ENCODE peak calls at places on chromosomes 16 and 17, in eight cellular contexts. J, E, M, X, C, I, L and R are unnamed samples.

GRCh38 chr16:68350951-68351350 is 40.1 kb downstream of the PRMT7 start:
- DNase-seq in I (no peak), L (no peak), C (no peak), X (no peak), E (no peak), J (no peak), M (no peak), R (no peak)

GRCh38 chr16:67736858-67737257 is 17.7 kb upstream of the GFOD2 start:
- DNase-seq in J (no peak), C (no peak), L (no peak), E (no peak), M (no peak), X (no peak), I (no peak), R (no peak)

GRCh38 chr17:5580974-5581373 is 3.3 kb downstream of the NLRP1 start:
- DNase-seq in J (no peak), X (no peak), M (no peak), L (no peak), E (no peak), I (no peak), C (no peak), R (no peak)

GRCh38 chr17:8481089-8481488 is 45.4 kb downstream of the NDEL1 start:
- DNase-seq in C (no peak), J (no peak), I (no peak), L (no peak), X (no peak), E (no peak), M (no peak), R (no peak)

GRCh38 chr16:19008245-19008644 is 24.5 kb downstream of the TMC7 start:
- DNase-seq in I (no peak), J (peak; percentile 67), X (no peak), L (peak; percentile 70), E (no peak), M (no peak), C (no peak), R (no peak)

GRCh38 chr16:79826732-79827514 is 226.4 kb upstream of the MAF start:
- DNase-seq in C (no peak), I (no peak), M (no peak), L (peak; percentile 5), J (peak; percentile 94), E (no peak), X (no peak), R (no peak)

GRCh38 chr17:35588196-35588920 is 1.2 kb downstream of the AP2B1 start:
- DNase-seq in E (no peak), L (peak; percentile 77), I (peak; percentile 92), X (no peak), C (peak; percentile 24), M (peak; percentile 73), J (peak; percentile 36), R (no peak)

GRCh38 chr17:80924111-80924806 is 67.4 kb upstream of the CHMP6 start:
- DNase-seq in C (no peak), E (no peak), L (no peak), J (no peak), X (no peak), I (no peak), M (no peak), R (no peak)

GRCh38 chr16:88686439-88687253 is at the start of gene SNAI3:
- DNase-seq in L (peak; percentile 39), M (peak; percentile 51), X (peak; percentile 82), I (no peak), E (peak; percentile 94), J (no peak), C (peak; percentile 87), R (peak; percentile 90)

GRCh38 chr17:15501788-15502187 is 34.4 kb upstream of the CDRT4 start:
- DNase-seq in X (no peak), M (no peak), E (no peak), L (no peak), I (no peak), C (no peak), J (no peak), R (no peak)

GRCh38 chr17:72985882-72986720 is 106.4 kb downstream of the SLC39A11 start:
- DNase-seq in I (no peak), E (peak; percentile 75), C (peak; percentile 68), J (peak; percentile 84), M (peak; percentile 70), X (peak; percentile 11), L (peak; percentile 85), R (peak; percentile 39)
- TF ChIP-seq CTCF in I (peak; percentile 80), E (peak; percentile 80), C (peak; percentile 76), J (peak; percentile 93), M (peak; percentile 99), X (peak; percentile 78), L (peak; percentile 93), R (peak; percentile 93)

DNA sequence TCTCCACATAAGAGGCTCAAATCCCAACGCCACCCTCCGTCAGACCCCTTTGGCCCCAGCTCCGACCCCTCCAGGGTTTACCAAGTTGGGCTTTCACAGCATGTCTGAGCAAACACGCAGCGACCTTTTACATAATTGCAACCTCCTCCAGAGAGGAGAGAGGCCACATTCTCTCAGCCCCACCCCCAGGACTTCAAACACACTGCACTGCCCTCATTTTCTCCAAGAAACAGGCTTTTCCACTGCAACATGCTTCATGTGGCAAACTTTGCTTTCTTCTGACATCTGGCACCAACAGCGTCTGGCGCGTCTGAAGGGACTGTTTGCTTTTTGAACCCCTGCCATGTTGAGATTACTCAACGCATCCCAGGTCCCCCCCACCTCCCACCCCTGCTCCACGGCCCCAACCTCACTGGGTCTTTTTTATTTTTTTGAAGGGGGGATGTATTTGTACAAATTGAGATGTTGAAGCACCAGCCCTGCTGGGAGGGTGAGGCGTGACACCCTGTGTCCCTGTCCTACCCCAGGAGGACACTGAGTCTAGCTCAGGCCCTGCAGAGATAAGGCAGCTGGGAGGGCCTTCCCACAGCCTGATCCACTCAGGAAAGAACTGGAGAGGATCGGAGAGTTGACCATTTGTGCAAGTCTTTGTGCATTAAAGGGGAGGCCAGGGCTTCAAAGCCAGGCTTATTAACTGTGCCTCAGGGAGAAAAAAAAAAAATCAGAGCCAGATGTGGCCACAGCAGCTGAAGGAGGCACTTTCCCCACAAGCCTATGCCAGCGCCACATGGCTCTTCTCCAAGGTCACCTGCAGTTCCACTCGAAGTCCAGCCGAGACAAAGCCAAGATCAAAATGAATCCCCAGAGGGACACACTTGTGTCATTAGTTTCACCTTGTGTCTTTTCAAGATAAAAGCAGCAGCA is 29.7 kb downstream of the AXIN2 start:
- DNase-seq in E (no peak), J (peak; percentile 91), M (no peak), C (no peak), I (no peak), L (peak; percentile 73), X (no peak), R (no peak)
- TF ChIP-seq CTCF in E (no peak), J (peak; percentile 46), M (peak; percentile 28), C (no peak), I (no peak), L (peak; percentile 25), X (no peak), R (no peak)

DNA sequence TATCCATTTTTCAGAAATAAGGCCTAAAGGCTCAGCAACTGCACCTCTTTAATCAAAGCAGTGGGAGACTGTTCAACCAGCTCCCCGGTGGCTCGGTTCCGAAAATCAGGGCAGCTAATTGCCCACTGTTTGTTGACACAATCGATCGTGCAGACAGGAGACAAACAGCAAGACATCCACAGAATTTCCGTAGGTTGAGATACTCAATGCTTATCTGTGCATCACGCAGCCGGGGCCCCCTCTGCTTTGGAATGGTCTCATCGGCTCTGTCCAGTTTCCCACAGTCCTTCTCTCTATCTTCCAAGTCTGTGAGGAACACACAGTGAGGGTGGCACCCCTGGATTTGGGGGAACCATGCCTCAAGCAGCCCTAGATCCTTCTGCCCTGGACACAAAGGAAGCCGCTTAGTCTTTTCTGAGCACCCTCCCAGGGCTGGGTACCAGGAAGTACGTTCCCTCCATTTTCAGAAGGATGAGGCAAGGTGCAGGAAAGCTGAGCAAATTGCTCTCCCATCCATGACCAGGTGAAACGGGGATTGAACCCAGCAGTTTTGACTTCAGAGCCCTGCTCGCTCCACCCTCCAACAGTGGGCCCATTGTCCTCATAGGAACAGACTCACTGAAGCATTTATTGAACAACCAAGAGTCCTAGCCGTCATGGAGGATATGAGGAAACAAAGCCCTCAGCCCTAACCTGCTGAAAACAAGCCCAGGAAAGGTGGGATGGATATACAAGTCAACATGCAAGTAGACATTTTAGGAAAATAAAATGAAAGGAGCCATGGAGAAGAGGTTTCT is 70.7 kb downstream of the C16orf95 start:
- DNase-seq in C (no peak), X (no peak), E (no peak), I (no peak), J (no peak), L (no peak), M (no peak), R (no peak)
- TF ChIP-seq CTCF in C (no peak), X (no peak), E (no peak), I (no peak), J (no peak), L (no peak), M (no peak), R (no peak)

GRCh38 chr17:11935734-11936406 is 61.4 kb downstream of the ZNF18 start:
- DNase-seq in I (no peak), C (peak; percentile 47), M (peak; percentile 43), X (no peak), J (peak; percentile 54), E (no peak), L (peak; percentile 59), R (no peak)
- TF ChIP-seq CTCF in I (peak; percentile 98), C (peak; percentile 72), M (peak; percentile 92), X (no peak), J (peak; percentile 86), E (peak; percentile 43), L (peak; percentile 78), R (peak; percentile 66)

GRCh38 chr17:62998665-62999393 is 32.8 kb downstream of the TANC2 start:
- DNase-seq in J (no peak), E (no peak), C (no peak), M (no peak), L (peak; percentile 22), X (no peak), I (no peak), R (no peak)

GRCh38 chr17:62996221-62996620 is 30.2 kb downstream of the TANC2 start:
- DNase-seq in C (no peak), L (no peak), X (no peak), E (no peak), I (no peak), M (no peak), J (no peak), R (no peak)

GRCh38 chr17:62994931-62995330 is 28.9 kb downstream of the TANC2 start:
- DNase-seq in M (no peak), E (no peak), X (no peak), I (no peak), J (peak; percentile 29), L (peak; percentile 45), C (no peak), R (no peak)

GRCh38 chr17:62995377-62995885 is 29.4 kb downstream of the TANC2 start:
- DNase-seq in L (peak; percentile 62), E (no peak), J (peak; percentile 65), M (peak; percentile 38), C (peak; percentile 60), X (no peak), I (no peak), R (no peak)
- TF ChIP-seq CTCF in L (peak; percentile 79), E (no peak), J (peak; percentile 79), M (peak; percentile 94), C (peak; percentile 73), X (peak; percentile 16), I (peak; percentile 75), R (peak; percentile 70)